ENCODE peak calls at places on chromosomes 1 and 21, in nine cellular contexts. One of them, this sample, is unnamed.
A peak's percentile ranks its signal among the peaks of the same experiment; 100 is the strongest.

GRCh38 chr1:34188418-34188817 is 11.7 kb downstream of the C1orf94 start:
- DNase-seq in K562: no peak
- DNase-seq in tibial nerve: no peak
- DNase-seq in testis: no peak
- DNase-seq in A549: no peak
- DNase-seq in transverse colon: no peak
- DNase-seq in spleen: no peak
- DNase-seq in GM12878: no peak
- DNase-seq in adrenal gland: no peak
- DNase-seq in this sample: no peak

GRCh38 chr1:234980224-234980656 is 148.4 kb downstream of the TOMM20 start:
- DNase-seq in transverse colon: no peak
- DNase-seq in testis: no peak
- DNase-seq in adrenal gland: no peak
- DNase-seq in tibial nerve: no peak
- DNase-seq in A549: no peak
- DNase-seq in spleen: no peak
- DNase-seq in GM12878: no peak
- DNase-seq in K562: no peak
- DNase-seq in this sample: no peak

GRCh38 chr1:80251591-80251990 is 1245.1 kb upstream of the ADGRL4 start:
- DNase-seq in adrenal gland: no peak
- DNase-seq in A549: no peak
- DNase-seq in spleen: no peak
- DNase-seq in testis: no peak
- DNase-seq in tibial nerve: no peak
- DNase-seq in K562: no peak
- DNase-seq in transverse colon: no peak
- DNase-seq in GM12878: no peak
- DNase-seq in this sample: no peak

GRCh38 chr1:159000627-159001026 is 9.1 kb upstream of the IFI16 start:
- DNase-seq in transverse colon: peak; percentile 72
- DNase-seq in A549: no peak
- DNase-seq in spleen: no peak
- DNase-seq in K562: no peak
- DNase-seq in testis: peak; percentile 90
- DNase-seq in adrenal gland: peak; percentile 96
- DNase-seq in GM12878: no peak
- DNase-seq in tibial nerve: peak; percentile 87
- DNase-seq in this sample: peak; percentile 51

GRCh38 chr1:215794151-215794550 is 227.0 kb downstream of the KCTD3 start:
- DNase-seq in GM12878: no peak
- DNase-seq in spleen: no peak
- DNase-seq in adrenal gland: no peak
- DNase-seq in A549: no peak
- DNase-seq in K562: no peak
- DNase-seq in transverse colon: no peak
- DNase-seq in tibial nerve: no peak
- DNase-seq in testis: no peak
- DNase-seq in this sample: no peak

GRCh38 chr21:25220954-25221353 is 386.3 kb downstream of the MRPL39 start:
- DNase-seq in K562: no peak
- DNase-seq in GM12878: no peak
- DNase-seq in tibial nerve: no peak
- DNase-seq in transverse colon: no peak
- DNase-seq in testis: no peak
- DNase-seq in spleen: no peak
- DNase-seq in A549: no peak
- DNase-seq in adrenal gland: no peak
- DNase-seq in this sample: no peak

GRCh38 chr21:31136891-31137290 is 98.6 kb upstream of the KRTAP19-8 start:
- DNase-seq in spleen: no peak
- DNase-seq in adrenal gland: peak; percentile 72
- DNase-seq in K562: no peak
- DNase-seq in transverse colon: no peak
- DNase-seq in testis: no peak
- DNase-seq in tibial nerve: no peak
- DNase-seq in GM12878: peak; percentile 47
- DNase-seq in A549: no peak
- DNase-seq in this sample: no peak

GRCh38 chr21:36075953-36076352 is 6.1 kb downstream of the CBR1 start:
- DNase-seq in K562: no peak
- DNase-seq in A549: no peak
- DNase-seq in transverse colon: no peak
- DNase-seq in adrenal gland: no peak
- DNase-seq in spleen: no peak
- DNase-seq in tibial nerve: no peak
- DNase-seq in testis: no peak
- DNase-seq in GM12878: no peak
- DNase-seq in this sample: no peak

GRCh38 chr1:231188072-231188471 is 26.2 kb downstream of the TRIM67 start:
- DNase-seq in transverse colon: no peak
- DNase-seq in spleen: peak; percentile 23
- DNase-seq in tibial nerve: no peak
- DNase-seq in K562: no peak
- DNase-seq in GM12878: no peak
- DNase-seq in adrenal gland: no peak
- DNase-seq in A549: no peak
- DNase-seq in testis: no peak
- DNase-seq in this sample: no peak

GRCh38 chr1:212964102-212964501 is 13.8 kb downstream of the VASH2 start:
- DNase-seq in transverse colon: no peak
- DNase-seq in tibial nerve: no peak
- DNase-seq in adrenal gland: no peak
- DNase-seq in K562: no peak
- DNase-seq in testis: no peak
- DNase-seq in GM12878: no peak
- DNase-seq in spleen: no peak
- DNase-seq in A549: no peak
- DNase-seq in this sample: no peak

GRCh38 chr1:3093928-3094626 is 25.1 kb downstream of the PRDM16 start:
- DNase-seq in testis: no peak
- DNase-seq in GM12878: no peak
- DNase-seq in adrenal gland: no peak
- DNase-seq in A549: no peak
- DNase-seq in tibial nerve: no peak
- DNase-seq in spleen: no peak
- DNase-seq in transverse colon: no peak
- DNase-seq in K562: no peak
- DNase-seq in this sample: no peak

GRCh38 chr1:203289281-203289981 is 15.9 kb upstream of the BTG2 start:
- DNase-seq in transverse colon: peak; percentile 77
- DNase-seq in K562: peak; percentile 71
- DNase-seq in testis: peak; percentile 53
- DNase-seq in adrenal gland: peak; percentile 73
- DNase-seq in A549: no peak
- DNase-seq in GM12878: peak; percentile 99
- DNase-seq in tibial nerve: no peak
- DNase-seq in spleen: peak; percentile 95
- DNase-seq in this sample: peak; percentile 92

GRCh38 chr1:203287896-203288295 is 17.4 kb upstream of the BTG2 start:
- DNase-seq in transverse colon: no peak
- DNase-seq in K562: no peak
- DNase-seq in testis: no peak
- DNase-seq in A549: no peak
- DNase-seq in adrenal gland: no peak
- DNase-seq in tibial nerve: no peak
- DNase-seq in GM12878: no peak
- DNase-seq in spleen: no peak
- DNase-seq in this sample: no peak

GRCh38 chr1:203288351-203288894 is 16.9 kb upstream of the BTG2 start:
- DNase-seq in tibial nerve: no peak
- DNase-seq in transverse colon: no peak
- DNase-seq in A549: no peak
- DNase-seq in adrenal gland: no peak
- DNase-seq in testis: no peak
- DNase-seq in K562: no peak
- DNase-seq in spleen: no peak
- DNase-seq in GM12878: no peak
- DNase-seq in this sample: no peak

GRCh38 chr1:203286161-203286984 is 18.9 kb upstream of the BTG2 start:
- DNase-seq in transverse colon: peak; percentile 69
- DNase-seq in tibial nerve: no peak
- DNase-seq in GM12878: no peak
- DNase-seq in K562: no peak
- DNase-seq in adrenal gland: no peak
- DNase-seq in testis: no peak
- DNase-seq in spleen: peak; percentile 80
- DNase-seq in A549: no peak
- DNase-seq in this sample: peak; percentile 76

DNA sequence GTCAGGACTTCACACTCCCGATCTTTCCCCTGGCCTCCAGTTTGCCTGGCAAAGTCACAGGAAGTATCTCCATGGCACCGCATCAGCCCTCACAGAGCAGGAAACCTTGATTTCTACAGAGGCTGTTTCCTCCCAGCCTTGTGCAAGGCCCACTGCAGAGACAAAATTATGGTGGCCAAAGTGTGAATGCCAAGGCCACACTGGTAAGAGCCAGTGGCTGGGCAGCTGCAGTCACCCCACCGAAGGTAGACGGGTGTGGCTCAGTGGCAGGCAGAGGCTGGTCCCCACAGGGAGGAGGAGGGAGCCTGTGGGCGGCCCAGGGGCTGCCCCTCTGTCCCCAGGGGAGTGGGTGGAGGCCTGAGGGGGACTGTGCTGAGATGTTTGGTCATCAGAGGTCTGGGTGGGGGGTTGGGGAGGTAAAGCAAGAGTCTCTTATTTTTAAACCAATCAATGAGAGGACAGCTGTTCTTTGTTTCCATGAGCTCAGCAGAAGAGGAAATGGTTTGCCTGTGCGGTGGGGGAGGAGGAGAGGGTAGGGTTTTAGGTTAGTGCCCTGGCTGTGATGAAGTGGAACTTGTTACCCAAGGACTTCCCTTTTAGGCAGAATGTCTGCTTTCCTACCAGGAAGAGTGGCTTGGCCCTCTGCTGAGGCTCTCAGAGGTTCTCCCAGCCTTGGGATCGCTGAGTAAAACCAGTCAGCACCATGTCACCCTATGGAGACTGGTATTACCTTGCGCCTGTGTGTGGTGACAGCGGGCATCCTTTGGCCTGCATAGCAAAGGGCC is 18.0 kb upstream of the BTG2 start:
- DNase-seq in A549: no peak
- DNase-seq in testis: peak; percentile 42
- DNase-seq in GM12878: peak; percentile 98
- DNase-seq in tibial nerve: no peak
- DNase-seq in spleen: peak; percentile 96
- DNase-seq in adrenal gland: peak; percentile 87
- DNase-seq in transverse colon: peak; percentile 82
- DNase-seq in K562: peak; percentile 88
- DNase-seq in this sample: peak; percentile 93
- H3K4me1 ChIP-seq in A549: peaks cover 14% of the 10 kb centered on the region
- H3K4me1 ChIP-seq in testis: peaks cover 45% of the 10 kb centered on the region
- H3K4me1 ChIP-seq in GM12878: peaks cover 71% of the 10 kb centered on the region
- H3K4me1 ChIP-seq in tibial nerve: peaks cover 60% of the 10 kb centered on the region
- H3K4me1 ChIP-seq in spleen: peaks cover 94% of the 10 kb centered on the region
- H3K4me1 ChIP-seq in adrenal gland: peaks cover 28% of the 10 kb centered on the region
- H3K4me1 ChIP-seq in transverse colon: peaks cover 74% of the 10 kb centered on the region
- H3K4me1 ChIP-seq in K562: peaks cover 68% of the 10 kb centered on the region
- H3K4me1 ChIP-seq in this sample: peaks cover 61% of the 10 kb centered on the region

GRCh38 chr1:36156329-36157114 is 562 bp downstream of the MAP7D1 start:
- DNase-seq in K562: peak; percentile 79
- DNase-seq in tibial nerve: peak; percentile 34
- DNase-seq in A549: peak; percentile 33
- DNase-seq in testis: peak; percentile 69
- DNase-seq in adrenal gland: peak; percentile 78
- DNase-seq in spleen: peak; percentile 93
- DNase-seq in GM12878: no peak
- DNase-seq in transverse colon: peak; percentile 67
- DNase-seq in this sample: peak; percentile 67
- TF ChIP-seq POLR2A in K562: peak; percentile 20
- TF ChIP-seq POLR2A in tibial nerve: no peak
- TF ChIP-seq POLR2A in A549: no peak
- TF ChIP-seq POLR2A in testis: no peak
- TF ChIP-seq POLR2A in adrenal gland: no peak
- TF ChIP-seq POLR2A in spleen: no peak
- TF ChIP-seq POLR2A in GM12878: peak; percentile 70
- TF ChIP-seq POLR2A in transverse colon: no peak
- TF ChIP-seq POLR2A in this sample: no peak

DNA sequence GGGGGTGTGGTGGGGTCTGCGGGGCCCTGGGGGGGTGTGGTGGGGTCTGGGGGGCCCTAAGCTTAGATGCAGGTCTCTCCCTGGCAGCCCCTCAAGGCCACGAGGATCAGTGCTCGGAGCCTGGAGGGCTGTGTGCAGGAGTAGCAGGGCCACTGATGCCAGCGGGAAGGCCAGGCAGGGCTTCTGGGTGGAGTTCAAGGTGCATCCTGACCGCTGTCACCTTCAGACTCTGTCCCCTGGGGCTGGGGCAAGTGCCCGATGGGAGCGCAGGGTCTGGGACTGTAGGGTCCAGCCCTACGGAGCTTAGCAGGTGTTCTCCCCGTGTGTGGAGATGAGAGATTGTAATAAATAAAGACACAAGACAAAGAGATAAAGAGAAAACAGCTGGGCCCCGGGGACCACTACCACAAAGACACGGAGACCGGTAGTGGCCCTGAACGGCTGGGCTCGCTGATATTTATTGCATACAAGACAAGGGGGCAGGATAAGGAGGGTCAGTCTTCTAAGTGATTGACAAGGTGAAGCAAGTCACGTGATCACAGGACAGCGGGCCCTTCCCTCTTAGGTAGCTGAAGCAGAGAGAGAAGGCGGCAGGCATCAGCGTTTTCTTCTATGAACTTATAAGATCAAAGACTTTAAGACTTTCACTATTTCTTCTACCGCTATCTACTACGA is 8.7 kb downstream of the RNF223 start:
- DNase-seq in GM12878: no peak
- DNase-seq in transverse colon: no peak
- DNase-seq in adrenal gland: no peak
- DNase-seq in K562: no peak
- DNase-seq in testis: no peak
- DNase-seq in A549: no peak
- DNase-seq in spleen: no peak
- DNase-seq in tibial nerve: no peak
- DNase-seq in this sample: no peak
- H3K4me1 ChIP-seq in GM12878: peaks cover 25% of the 10 kb centered on the region
- H3K4me1 ChIP-seq in transverse colon: peaks cover 33% of the 10 kb centered on the region
- H3K4me1 ChIP-seq in adrenal gland: peaks cover 3% of the 10 kb centered on the region
- H3K4me1 ChIP-seq in K562: peaks cover 47% of the 10 kb centered on the region
- H3K4me1 ChIP-seq in testis: peaks cover 15% of the 10 kb centered on the region
- H3K4me1 ChIP-seq in A549: peaks cover 47% of the 10 kb centered on the region
- H3K4me1 ChIP-seq in spleen: peaks cover 37% of the 10 kb centered on the region
- H3K4me1 ChIP-seq in tibial nerve: peaks cover 25% of the 10 kb centered on the region
- H3K4me1 ChIP-seq in this sample: peaks cover 32% of the 10 kb centered on the region

DNA sequence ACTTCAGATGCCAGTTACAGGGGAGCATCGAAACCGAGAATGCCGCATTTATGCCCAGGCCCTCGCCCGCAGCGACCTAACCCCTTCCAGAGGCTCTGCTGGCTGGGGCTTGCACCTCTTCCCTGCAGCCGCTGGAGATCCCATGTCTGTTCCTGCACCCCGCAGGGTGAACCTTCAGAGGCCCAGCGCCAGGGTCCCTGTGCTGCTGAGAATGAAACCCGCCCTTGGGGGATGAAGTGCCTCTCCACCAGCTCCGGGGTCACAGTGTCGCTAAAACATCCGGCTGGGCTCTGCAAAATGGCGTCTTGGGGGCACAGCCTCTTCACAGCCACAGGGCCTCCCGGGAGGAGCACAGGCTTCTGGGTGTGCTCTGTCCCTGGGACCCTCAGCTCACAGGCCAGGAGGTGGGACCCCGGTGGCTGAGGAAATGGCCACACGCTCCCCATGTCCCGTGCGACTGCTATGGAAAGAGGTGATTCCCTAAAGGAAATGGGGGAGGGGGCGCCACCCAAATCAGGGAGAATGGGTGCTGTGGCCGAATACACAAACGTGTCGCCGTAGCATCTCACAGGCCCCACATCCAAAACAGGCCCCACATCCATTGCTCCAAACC is 39.9 kb upstream of the TSPEAR start:
- DNase-seq in GM12878: no peak
- DNase-seq in transverse colon: no peak
- DNase-seq in testis: no peak
- DNase-seq in K562: no peak
- DNase-seq in tibial nerve: no peak
- DNase-seq in spleen: no peak
- DNase-seq in adrenal gland: no peak
- DNase-seq in A549: no peak
- DNase-seq in this sample: no peak
- TF ChIP-seq POLR2A in GM12878: no peak
- TF ChIP-seq POLR2A in transverse colon: no peak
- TF ChIP-seq POLR2A in testis: no peak
- TF ChIP-seq POLR2A in K562: no peak
- TF ChIP-seq POLR2A in tibial nerve: no peak
- TF ChIP-seq POLR2A in spleen: no peak
- TF ChIP-seq POLR2A in adrenal gland: no peak
- TF ChIP-seq POLR2A in A549: no peak
- TF ChIP-seq POLR2A in this sample: no peak